ENCODE peak calls at places on chromosomes 16 and 17, in five cellular contexts. D is upper lobe of left lung, G is PC-3, M is left ventricle myocardium superior, R is esophagus mucosa. U is an unnamed sample.

GRCh38 chr17:81165246-81166032 is at the start of gene PVALEF:
- ATAC-seq in D (no peak), G (peak), M (peak), R (no peak), U (no peak)

GRCh38 chr17:51107666-51108227 is 12.9 kb downstream of the SPAG9 start:
- ATAC-seq in D (peak), G (peak), M (no peak), R (no peak), U (no peak)

GRCh38 chr17:28371245-28372202 is at the start of gene SARM1:
- ATAC-seq in D (peak), G (peak), M (peak), R (peak), U (peak)

GRCh38 chr17:50663812-50664374 is 29.2 kb downstream of the ABCC3 start:
- ATAC-seq in D (no peak), G (no peak), M (no peak), R (no peak), U (no peak)

GRCh38 chr17:22278302-22279275 is 586.3 kb downstream of the KCNJ18 start:
- ATAC-seq in D (peak), G (no peak), M (no peak), R (no peak), U (no peak)

GRCh38 chr16:12565423-12565822 is 238.3 kb downstream of the CPPED1 start:
- ATAC-seq in D (no peak), G (no peak), M (no peak), R (no peak), U (no peak)

GRCh38 chr17:45098869-45099616 is 33.3 kb downstream of the PLCD3 start:
- ATAC-seq in D (peak), G (peak), M (peak), R (peak), U (peak)

GRCh38 chr17:9971991-9972390 is 66.9 kb upstream of the RCVRN start:
- ATAC-seq in D (peak), G (no peak), M (peak), R (peak), U (no peak)

GRCh38 chr16:17278988-17279387 is 191.8 kb downstream of the XYLT1 start:
- ATAC-seq in D (no peak), G (no peak), M (no peak), R (no peak), U (no peak)

GRCh38 chr17:75894049-75894742 is 2.6 kb downstream of the TRIM65 start:
- ATAC-seq in D (no peak), G (no peak), M (no peak), R (no peak), U (no peak)

GRCh38 chr16:89052824-89053724 is 40.6 kb upstream of the ACSF3 start:
- ATAC-seq in D (peak), G (peak), M (no peak), R (peak), U (no peak)

GRCh38 chr16:67865318-67865717 is 7.5 kb upstream of the EDC4 start:
- ATAC-seq in D (peak), G (peak), M (no peak), R (peak), U (no peak)

GRCh38 chr17:12085076-12085949 is 64.6 kb downstream of the MAP2K4 start:
- ATAC-seq in D (no peak), G (no peak), M (peak), R (no peak), U (no peak)

GRCh38 chr17:4357030-4357635 is 9.3 kb downstream of the UBE2G1 start:
- ATAC-seq in D (no peak), G (no peak), M (no peak), R (no peak), U (no peak)

GRCh38 chr16:84726670-84727467 is 27.1 kb downstream of the USP10 start:
- ATAC-seq in D (peak), G (no peak), M (peak), R (no peak), U (peak)

GRCh38 chr17:3022197-3022596 is 41.2 kb downstream of the OR1D5 start:
- ATAC-seq in D (no peak), G (no peak), M (no peak), R (no peak), U (no peak)

GRCh38 chr17:61511480-61512182 is 59.4 kb downstream of the TBX4 start:
- ATAC-seq in D (no peak), G (peak), M (no peak), R (no peak), U (no peak)

GRCh38 chr17:7627250-7628121 is at the start of gene SAT2:
- ATAC-seq in D (peak), G (peak), M (peak), R (peak), U (peak)

GRCh38 chr17:78817123-78817522 is 23.5 kb downstream of the USP36 start:
- ATAC-seq in D (no peak), G (no peak), M (no peak), R (no peak), U (no peak)

GRCh38 chr17:31397256-31397939 is 5.9 kb downstream of the RAB11FIP4 start:
- ATAC-seq in D (no peak), G (no peak), M (no peak), R (no peak), U (no peak)

GRCh38 chr16:27217256-27217655 is 13.9 kb downstream of the KDM8 start:
- ATAC-seq in D (peak), G (no peak), M (peak), R (no peak), U (no peak)

GRCh38 chr16:77298638-77299360 is 99.6 kb downstream of the SYCE1L start:
- ATAC-seq in D (peak), G (peak), M (no peak), R (no peak), U (no peak)

GRCh38 chr17:70251704-70252103 is 82.4 kb downstream of the KCNJ2 start:
- ATAC-seq in D (no peak), G (no peak), M (no peak), R (no peak), U (no peak)

GRCh38 chr16:80719573-80719972 is 84.8 kb downstream of the CDYL2 start:
- ATAC-seq in D (no peak), G (no peak), M (no peak), R (no peak), U (peak)

GRCh38 chr17:58377005-58377660 is 25.1 kb upstream of the SUPT4H1 start:
- ATAC-seq in D (peak), G (peak), M (no peak), R (peak), U (no peak)

GRCh38 chr16:68384293-68385255 is 63.7 kb downstream of the SMPD3 start:
- ATAC-seq in D (no peak), G (no peak), M (no peak), R (no peak), U (peak)

GRCh38 chr16:2518823-2519710 is 1.1 kb upstream of the AMDHD2 start:
- ATAC-seq in D (no peak), G (no peak), M (no peak), R (no peak), U (no peak)

GRCh38 chr17:56756536-56756935 is 77.2 kb downstream of the C17orf67 start:
- ATAC-seq in D (no peak), G (peak), M (no peak), R (no peak), U (no peak)